ENCODE peak calls at places on chromosome 4, in ten cellular contexts. E is Peyer's patch; H is fibroblast of pulmonary artery; C is activated B cell treated with CpG ODN at 0.5 μM for 24 hours; S is SK-MEL-5; Q is stimulated activated CD8-positive, alpha-beta memory T cell treated with anti-CD3 and anti-CD28 coated beads, Interleukin-7, amount 100 ng/mL, for 1 hour; B is endothelial cell; M is fibroblast of the conjunctiva; O is NCI-H1417; X is brain microvascular endothelial cell. G is an unnamed sample.
A peak's percentile ranks its signal among the peaks of the same experiment; 100 is the strongest.

GRCh38 chr4:54872246-54872645 is 214.5 kb downstream of the KIT start:
- DNase-seq in E (no peak), H (no peak), C (no peak), S (no peak), Q (no peak), B (no peak), M (no peak), O (no peak), X (peak; percentile 52), G (no peak)

GRCh38 chr4:168711197-168712120 is 214.6 kb downstream of the PALLD start:
- DNase-seq in E (no peak), H (peak; percentile 76), C (no peak), S (no peak), Q (no peak), B (no peak), M (no peak), O (no peak), X (peak; percentile 30), G (no peak)

GRCh38 chr4:108433832-108434231 is 186.5 kb upstream of the RPL34 start:
- DNase-seq in E (peak; percentile 33), H (no peak), C (no peak), S (peak; percentile 16), Q (no peak), B (no peak), M (peak; percentile 3), O (no peak), X (peak; percentile 42), G (no peak)

GRCh38 chr4:140049924-140050681 is 103.9 kb downstream of the MAML3 start:
- DNase-seq in E (no peak), H (peak; percentile 58), C (no peak), S (peak; percentile 87), Q (no peak), B (peak; percentile 37), M (no peak), O (no peak), X (no peak), G (peak; percentile 82)

GRCh38 chr4:19494958-19495357 is 756.7 kb upstream of the SLIT2 start:
- DNase-seq in E (no peak), H (no peak), C (no peak), S (no peak), Q (no peak), B (no peak), M (no peak), O (no peak), X (no peak), G (no peak)

GRCh38 chr4:1033840-1034551 is 22.6 kb downstream of the FGFRL1 start:
- DNase-seq in E (no peak), H (peak; percentile 72), C (no peak), S (no peak), Q (no peak), B (no peak), M (peak; percentile 69), O (no peak), X (no peak), G (no peak)

GRCh38 chr4:105058177-105058812 is 88.4 kb upstream of the TET2 start:
- DNase-seq in E (no peak), H (peak; percentile 55), C (no peak), S (no peak), Q (no peak), B (no peak), M (no peak), O (no peak), X (peak; percentile 17), G (no peak)

GRCh38 chr4:93373893-93374860 is 454.4 kb upstream of the ATOH1 start:
- DNase-seq in E (no peak), H (no peak), C (no peak), S (no peak), Q (no peak), B (no peak), M (no peak), O (no peak), X (no peak), G (no peak)

GRCh38 chr4:138671606-138672084 is 343.9 kb upstream of the NOCT start:
- DNase-seq in E (no peak), H (no peak), C (no peak), S (no peak), Q (no peak), B (no peak), M (no peak), O (no peak), X (no peak), G (peak; percentile 36)

GRCh38 chr4:156615066-156615514 is 356.5 kb downstream of the PDGFC start:
- DNase-seq in E (no peak), H (peak; percentile 94), C (no peak), S (no peak), Q (no peak), B (no peak), M (peak; percentile 79), O (no peak), X (peak; percentile 93), G (no peak)

GRCh38 chr4:158535130-158535614 is 13.5 kb downstream of the RXFP1 start:
- DNase-seq in E (no peak), H (peak; percentile 69), C (no peak), S (no peak), Q (no peak), B (no peak), M (peak; percentile 32), O (no peak), X (peak; percentile 82), G (no peak)

GRCh38 chr4:79578613-79579012 is 170.6 kb upstream of the GK2 start:
- DNase-seq in E (no peak), H (no peak), C (no peak), S (no peak), Q (no peak), B (no peak), M (no peak), O (no peak), X (no peak), G (no peak)

GRCh38 chr4:10442976-10443375 is 14.2 kb downstream of the ZNF518B start:
- DNase-seq in E (no peak), H (peak; percentile 35), C (no peak), S (no peak), Q (no peak), B (no peak), M (no peak), O (no peak), X (peak; percentile 51), G (no peak)

GRCh38 chr4:53671757-53672156 is 80.5 kb upstream of the LNX1 start:
- DNase-seq in E (no peak), H (no peak), C (no peak), S (no peak), Q (no peak), B (no peak), M (no peak), O (no peak), X (no peak), G (peak; percentile 89)

GRCh38 chr4:6875431-6875831 is 34.2 kb upstream of the TBC1D14 start:
- DNase-seq in E (peak; percentile 38), H (no peak), C (no peak), S (no peak), Q (no peak), B (no peak), M (no peak), O (no peak), X (no peak), G (no peak)

GRCh38 chr4:182932651-182933050 is 15.5 kb upstream of the DCTD start:
- DNase-seq in E (no peak), H (no peak), C (no peak), S (no peak), Q (no peak), B (no peak), M (no peak), O (no peak), X (no peak), G (no peak)

GRCh38 chr4:61220556-61220955 is 20.4 kb downstream of the ADGRL3 start:
- DNase-seq in E (no peak), H (no peak), C (no peak), S (no peak), Q (no peak), B (no peak), M (no peak), O (no peak), X (peak; percentile 9), G (no peak)

GRCh38 chr4:158020175-158020574 is 152.7 kb downstream of the GASK1B start:
- DNase-seq in E (no peak), H (peak; percentile 91), C (no peak), S (peak; percentile 98), Q (no peak), B (no peak), M (peak; percentile 87), O (no peak), X (peak; percentile 90), G (no peak)

GRCh38 chr4:20954541-20954940 is 254.3 kb downstream of the PACRGL start:
- DNase-seq in E (no peak), H (no peak), C (no peak), S (no peak), Q (no peak), B (no peak), M (no peak), O (no peak), X (no peak), G (no peak)

GRCh38 chr4:11399461-11399971 is 29.2 kb downstream of the HS3ST1 start:
- DNase-seq in E (no peak), H (no peak), C (no peak), S (no peak), Q (no peak), B (no peak), M (no peak), O (no peak), X (no peak), G (no peak)

GRCh38 chr4:174136013-174136412 is 147.5 kb downstream of the FBXO8 start:
- DNase-seq in E (no peak), H (peak; percentile 20), C (no peak), S (no peak), Q (no peak), B (no peak), M (no peak), O (no peak), X (no peak), G (peak; percentile 38)

GRCh38 chr4:42625366-42625765 is 31.5 kb downstream of the ATP8A1 start:
- DNase-seq in E (no peak), H (no peak), C (no peak), S (no peak), Q (no peak), B (no peak), M (no peak), O (no peak), X (no peak), G (no peak)

GRCh38 chr4:74039065-74039763 is 725 bp upstream of the CXCL3 start:
- DNase-seq in E (no peak), H (peak; percentile 37), C (no peak), S (peak; percentile 33), Q (no peak), B (no peak), M (no peak), O (peak; percentile 42), X (peak; percentile 20), G (no peak)

GRCh38 chr4:124333466-124333865 is 379.1 kb downstream of the ANKRD50 start:
- DNase-seq in E (no peak), H (no peak), C (no peak), S (no peak), Q (no peak), B (no peak), M (no peak), O (no peak), X (no peak), G (no peak)

GRCh38 chr4:124483043-124483906 is 229.3 kb downstream of the ANKRD50 start:
- DNase-seq in E (no peak), H (peak; percentile 72), C (no peak), S (no peak), Q (no peak), B (no peak), M (no peak), O (no peak), X (peak; percentile 11), G (peak; percentile 14)

GRCh38 chr4:132395576-132395975 is 753.5 kb upstream of the PCDH10 start:
- DNase-seq in E (no peak), H (no peak), C (no peak), S (no peak), Q (no peak), B (no peak), M (no peak), O (no peak), X (no peak), G (no peak)

GRCh38 chr4:129163427-129163826 is 67.5 kb downstream of the C4orf33 start:
- DNase-seq in E (no peak), H (no peak), C (no peak), S (no peak), Q (no peak), B (no peak), M (no peak), O (no peak), X (no peak), G (no peak)

GRCh38 chr4:145417348-145418130 is 64.1 kb upstream of the SMAD1 start:
- DNase-seq in E (no peak), H (no peak), C (no peak), S (no peak), Q (no peak), B (no peak), M (no peak), O (no peak), X (no peak), G (no peak)

G was measured in NCI-H146.